ENCODE peak calls at places on chromosomes 6 and 20, in five cellular contexts. One of them, this sample, is unnamed.

GRCh38 chr6:77173472-77174074 is 289.7 kb downstream of the HTR1B start:
- DNase-seq in H1: peak; percentile 50
- DNase-seq in HepG2: peak; percentile 1
- DNase-seq in K562: no peak
- DNase-seq in IMR-90: peak; percentile 13
- DNase-seq in this sample: no peak

GRCh38 chr20:6746901-6747609 is 20.4 kb upstream of the BMP2 start:
- DNase-seq in IMR-90: peak; percentile 28
- DNase-seq in K562: no peak
- DNase-seq in H1: no peak
- DNase-seq in HepG2: peak; percentile 25
- DNase-seq in this sample: no peak

GRCh38 chr20:44274303-44275017 is 27.4 kb downstream of the GDAP1L1 start:
- DNase-seq in HepG2: peak; percentile 96
- DNase-seq in H1: no peak
- DNase-seq in K562: no peak
- DNase-seq in IMR-90: no peak
- DNase-seq in this sample: no peak

GRCh38 chr6:17179246-17180073 is 77.6 kb downstream of the STMND1 start:
- DNase-seq in HepG2: no peak
- DNase-seq in H1: no peak
- DNase-seq in IMR-90: peak; percentile 68
- DNase-seq in K562: no peak
- DNase-seq in this sample: no peak

GRCh38 chr6:109595998-109596397 is 95.0 kb downstream of the AK9 start:
- DNase-seq in K562: no peak
- DNase-seq in HepG2: peak; percentile 26
- DNase-seq in H1: peak; percentile 49
- DNase-seq in IMR-90: peak; percentile 57
- DNase-seq in this sample: no peak

GRCh38 chr6:158047120-158047518 is 65.5 kb downstream of the SYNJ2 start:
- DNase-seq in IMR-90: peak; percentile 59
- DNase-seq in K562: no peak
- DNase-seq in H1: no peak
- DNase-seq in HepG2: no peak
- DNase-seq in this sample: no peak

GRCh38 chr6:169340395-169340794 is 86.7 kb upstream of the THBS2 start:
- DNase-seq in K562: no peak
- DNase-seq in HepG2: no peak
- DNase-seq in H1: no peak
- DNase-seq in IMR-90: no peak
- DNase-seq in this sample: peak; percentile 46

GRCh38 chr20:50491926-50492634 is 18.1 kb upstream of the PTPN1 start:
- DNase-seq in IMR-90: peak; percentile 55
- DNase-seq in K562: no peak
- DNase-seq in HepG2: no peak
- DNase-seq in H1: no peak
- DNase-seq in this sample: no peak

DNA sequence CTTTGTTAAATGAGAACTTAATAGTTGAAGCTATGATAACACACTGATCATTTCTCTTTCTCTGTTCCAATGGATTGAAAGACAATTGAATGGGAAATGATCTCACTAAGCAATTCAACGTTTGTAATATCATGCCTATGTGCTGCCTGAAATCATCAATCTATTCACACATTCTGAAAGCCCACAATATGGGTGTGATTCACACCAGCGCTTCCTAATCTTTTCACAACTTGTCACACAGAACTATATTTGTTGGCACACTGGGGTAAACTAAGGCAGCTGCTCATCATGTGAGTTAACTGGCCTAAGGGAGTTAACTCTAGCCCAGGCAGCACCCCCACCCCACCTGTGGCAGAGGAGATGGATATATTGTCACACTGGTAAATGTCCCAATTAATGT is 37.1 kb upstream of the UTRN start:
- DNase-seq in HepG2: no peak
- DNase-seq in K562: no peak
- DNase-seq in H1: no peak
- DNase-seq in IMR-90: no peak
- DNase-seq in this sample: no peak
- TF ChIP-seq MAFK in HepG2: no peak
- TF ChIP-seq MAFK in K562: no peak
- TF ChIP-seq MAFK in H1: no peak
- TF ChIP-seq MAFK in IMR-90: no peak
- TF ChIP-seq MAFK in this sample: no peak

DNA sequence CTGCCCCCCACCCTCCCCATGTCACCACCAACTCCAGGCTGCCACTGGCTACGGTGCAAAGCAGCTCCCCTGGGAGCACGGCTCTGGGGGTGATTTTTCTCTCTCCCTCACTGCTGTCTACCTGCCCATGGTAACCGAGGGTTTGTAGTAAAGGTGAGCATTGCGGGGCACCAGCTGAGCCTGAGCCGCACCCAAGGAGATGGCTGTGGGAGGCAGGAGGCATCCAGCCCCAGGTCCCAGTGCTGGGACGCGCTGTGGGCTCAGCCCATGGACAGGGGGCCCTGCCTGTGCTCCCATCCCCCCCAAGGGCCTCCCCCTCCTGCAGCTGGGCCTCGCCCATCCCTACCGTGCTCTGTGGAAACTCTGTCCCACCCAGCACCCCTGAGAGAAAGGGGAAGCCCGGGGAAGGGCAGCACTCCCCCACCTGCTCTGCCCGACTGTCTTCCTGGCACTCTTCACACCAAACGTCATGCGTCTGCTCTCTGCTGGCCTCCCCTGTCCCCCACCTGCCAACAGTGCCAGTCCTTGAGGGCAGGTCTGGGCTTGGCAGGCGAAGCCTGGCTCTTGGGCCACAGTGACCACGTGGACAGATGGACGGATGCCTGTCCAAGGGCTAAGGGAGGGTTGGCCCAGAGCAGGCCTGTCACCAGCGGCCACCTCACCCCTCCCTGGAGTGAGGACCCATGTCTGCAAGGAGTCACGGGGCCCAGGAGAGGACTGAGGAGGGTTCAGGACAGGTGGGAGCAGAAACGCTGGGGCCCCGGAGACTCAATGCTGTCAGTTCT is 3.8 kb upstream of the CHRNA4 start:
- DNase-seq in IMR-90: no peak
- DNase-seq in HepG2: no peak
- DNase-seq in K562: no peak
- DNase-seq in H1: no peak
- DNase-seq in this sample: no peak
- TF ChIP-seq MAFK in IMR-90: no peak
- TF ChIP-seq MAFK in HepG2: no peak
- TF ChIP-seq MAFK in K562: no peak
- TF ChIP-seq MAFK in H1: no peak
- TF ChIP-seq MAFK in this sample: no peak

DNA sequence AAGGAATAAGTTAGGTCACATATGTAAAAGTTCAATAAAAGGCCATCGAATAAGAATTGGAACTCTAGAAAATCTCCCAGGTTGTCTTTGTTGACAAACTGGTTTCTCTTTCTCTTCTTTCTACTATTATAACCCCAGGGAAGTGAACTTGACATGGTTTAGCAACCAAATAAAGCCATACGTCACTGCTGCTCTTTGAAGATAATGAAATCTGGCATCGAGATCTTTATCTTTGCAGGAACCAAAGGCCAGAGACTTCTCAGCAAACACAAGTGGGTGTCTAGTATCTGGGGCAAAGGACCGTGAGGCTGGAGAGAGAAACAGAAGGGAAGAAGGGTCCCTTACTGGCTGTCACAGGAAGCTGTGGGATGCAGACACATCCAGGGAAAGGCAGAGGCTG is 286.7 kb upstream of the CDYL start:
- DNase-seq in IMR-90: no peak
- DNase-seq in H1: no peak
- DNase-seq in HepG2: no peak
- DNase-seq in K562: no peak
- DNase-seq in this sample: no peak
- TF ChIP-seq MAFK in IMR-90: no peak
- TF ChIP-seq MAFK in H1: no peak
- TF ChIP-seq MAFK in HepG2: no peak
- TF ChIP-seq MAFK in K562: no peak
- TF ChIP-seq MAFK in this sample: no peak

DNA sequence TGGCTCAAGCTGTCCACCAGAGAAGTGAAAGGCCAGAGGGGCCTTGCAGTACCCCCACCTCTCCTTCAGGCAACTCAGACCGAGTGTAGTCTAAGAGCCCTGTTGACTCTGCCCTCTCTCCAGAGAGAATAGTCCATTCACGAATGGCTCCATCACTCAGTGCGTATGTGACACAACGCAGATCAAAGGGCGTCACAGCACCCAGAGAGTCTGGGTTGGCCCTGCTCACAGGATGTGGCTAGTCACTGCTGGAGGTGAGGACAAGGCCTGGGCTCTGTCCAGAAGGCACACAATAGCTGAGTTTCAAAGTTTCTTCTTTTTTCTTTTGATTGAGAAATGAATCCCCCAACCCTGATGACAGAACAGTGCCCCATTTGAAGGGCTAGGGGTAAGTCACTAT is 74.1 kb downstream of the TRMT11 start:
- DNase-seq in H1: no peak
- DNase-seq in HepG2: peak; percentile 29
- DNase-seq in K562: no peak
- DNase-seq in IMR-90: no peak
- DNase-seq in this sample: no peak
- TF ChIP-seq MAFK in H1: no peak
- TF ChIP-seq MAFK in HepG2: no peak
- TF ChIP-seq MAFK in K562: no peak
- TF ChIP-seq MAFK in IMR-90: no peak
- TF ChIP-seq MAFK in this sample: no peak

GRCh38 chr6:9761220-9761619 is 653.7 kb downstream of the TFAP2A start:
- DNase-seq in H1: no peak
- DNase-seq in K562: no peak
- DNase-seq in IMR-90: peak; percentile 9
- DNase-seq in HepG2: no peak
- DNase-seq in this sample: no peak

DNA sequence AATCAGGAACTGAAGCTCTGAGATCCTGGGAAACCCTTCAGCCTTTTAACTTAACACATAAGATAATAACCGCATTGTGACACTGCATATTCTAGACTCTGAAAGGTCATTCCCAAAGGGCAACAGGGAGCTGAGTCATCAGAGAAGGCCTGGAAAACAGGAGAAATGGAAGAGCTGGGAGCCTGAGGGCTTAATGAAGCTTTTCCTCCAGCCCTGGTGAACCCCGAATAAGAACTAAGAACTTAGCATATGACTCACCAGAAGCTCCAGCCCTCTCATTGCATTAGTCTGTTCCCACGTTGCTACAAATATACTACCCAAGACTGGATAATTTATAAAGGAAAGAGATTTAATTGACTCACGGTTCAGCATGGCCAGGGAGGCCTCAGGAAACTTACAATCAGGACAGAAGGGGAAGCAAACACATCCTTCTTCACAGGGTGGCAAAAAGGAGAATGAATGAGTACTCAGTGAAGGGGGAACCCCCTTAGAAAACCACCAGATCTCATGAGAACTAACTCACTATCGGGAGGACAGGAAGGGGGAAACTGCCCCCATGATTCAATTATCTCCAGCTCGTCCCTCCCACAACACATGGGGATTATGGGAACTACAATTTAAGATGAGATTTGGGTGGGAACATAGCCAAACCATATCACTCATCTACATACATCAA is 648.5 kb downstream of the TFAP2A start:
- DNase-seq in H1: no peak
- DNase-seq in IMR-90: peak; percentile 86
- DNase-seq in K562: no peak
- DNase-seq in HepG2: no peak
- DNase-seq in this sample: peak; percentile 5
- TF ChIP-seq MAFK in H1: no peak
- TF ChIP-seq MAFK in IMR-90: no peak
- TF ChIP-seq MAFK in K562: no peak
- TF ChIP-seq MAFK in HepG2: no peak
- TF ChIP-seq MAFK in this sample: peak; percentile 66

GRCh38 chr20:61938839-61939690 is 126.6 kb downstream of the TAF4 start:
- DNase-seq in IMR-90: no peak
- DNase-seq in HepG2: no peak
- DNase-seq in H1: peak; percentile 43
- DNase-seq in K562: no peak
- DNase-seq in this sample: no peak

GRCh38 chr20:61935926-61936700 is 129.6 kb downstream of the TAF4 start:
- DNase-seq in HepG2: no peak
- DNase-seq in IMR-90: no peak
- DNase-seq in H1: peak; percentile 38
- DNase-seq in K562: no peak
- DNase-seq in this sample: no peak

GRCh38 chr20:61936701-61937131 is 129.0 kb downstream of the TAF4 start:
- DNase-seq in IMR-90: no peak
- DNase-seq in HepG2: no peak
- DNase-seq in H1: peak; percentile 42
- DNase-seq in K562: no peak
- DNase-seq in this sample: no peak

GRCh38 chr20:61937963-61938838 is 127.5 kb downstream of the TAF4 start:
- DNase-seq in H1: peak; percentile 44
- DNase-seq in IMR-90: no peak
- DNase-seq in K562: no peak
- DNase-seq in HepG2: no peak
- DNase-seq in this sample: no peak

GRCh38 chr20:61937146-61937962 is 128.3 kb downstream of the TAF4 start:
- DNase-seq in IMR-90: no peak
- DNase-seq in HepG2: no peak
- DNase-seq in H1: peak; percentile 43
- DNase-seq in K562: no peak
- DNase-seq in this sample: no peak
- TF ChIP-seq MAFK in IMR-90: no peak
- TF ChIP-seq MAFK in HepG2: no peak
- TF ChIP-seq MAFK in H1: no peak
- TF ChIP-seq MAFK in K562: no peak
- TF ChIP-seq MAFK in this sample: no peak

DNA sequence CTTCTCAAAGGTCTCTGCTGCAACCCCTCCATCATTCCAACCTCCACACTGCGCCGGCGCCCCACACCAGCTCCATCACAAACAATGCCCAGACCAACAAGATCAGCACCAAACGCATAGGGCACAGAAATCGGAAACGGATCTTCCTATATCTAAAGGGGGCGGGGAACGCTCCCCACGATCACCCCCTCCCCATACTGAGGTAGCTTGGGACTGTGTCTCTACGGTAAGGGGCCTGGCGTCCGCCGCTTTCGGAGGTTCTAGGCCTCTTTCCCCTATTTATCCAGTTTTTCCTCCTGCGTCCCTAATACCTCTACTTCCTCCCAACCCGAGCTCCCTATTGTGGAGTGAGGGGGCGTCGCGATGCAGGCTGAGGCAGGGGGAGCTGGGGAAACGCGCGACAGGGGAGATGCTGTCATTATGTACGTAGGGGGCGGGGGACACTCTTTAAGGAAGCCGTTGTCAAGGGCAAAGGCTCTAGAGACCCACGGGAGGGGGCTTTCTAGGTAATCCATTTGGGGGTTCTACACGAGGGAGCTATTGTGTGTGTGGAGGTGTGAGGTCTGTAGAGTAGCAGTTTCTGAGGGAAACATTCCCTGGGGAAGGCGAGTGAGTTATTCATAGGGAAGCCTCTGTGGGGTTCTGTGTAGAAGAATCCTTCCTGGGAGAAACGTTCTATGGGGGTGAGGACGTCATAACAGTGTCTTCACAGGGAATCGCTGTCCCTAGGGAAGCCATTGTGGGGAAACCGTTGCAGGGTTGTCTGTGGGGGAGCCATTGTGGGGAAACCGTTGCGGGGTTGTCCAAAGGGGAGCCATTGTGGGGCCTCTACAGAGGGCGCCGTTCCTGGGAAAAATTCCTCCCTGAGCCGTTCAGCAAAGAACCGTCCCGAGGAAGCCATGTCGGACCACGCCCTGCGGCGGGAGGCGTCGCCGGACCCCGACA is 716 bp downstream of the DNAAF9 start:
- DNase-seq in K562: peak; percentile 26
- DNase-seq in H1: peak; percentile 50
- DNase-seq in HepG2: peak; percentile 16
- DNase-seq in IMR-90: peak; percentile 40
- DNase-seq in this sample: no peak
- TF ChIP-seq MAFK in K562: no peak
- TF ChIP-seq MAFK in H1: no peak
- TF ChIP-seq MAFK in HepG2: no peak
- TF ChIP-seq MAFK in IMR-90: no peak
- TF ChIP-seq MAFK in this sample: no peak

This sample was measured in A549.